ENCODE peak calls at places on chromosomes 4 and X, in six cellular contexts. K is A172; T is GM13976; H is M059J; J is CD8-positive, alpha-beta memory T cell; Q is BE2C. G is an unnamed sample.

GRCh38 chr4:113880240-113881028 is 99.0 kb downstream of the ARSJ start:
- DNase-seq in H (no peak), K (no peak), Q (no peak), J (no peak), T (no peak), G (no peak)

GRCh38 chr4:150072471-150072870 is 5.8 kb upstream of the DCLK2 start:
- DNase-seq in J (no peak), K (no peak), H (no peak), Q (no peak), T (no peak), G (no peak)

GRCh38 chr4:5750052-5750950 is 39.3 kb downstream of the EVC start:
- DNase-seq in H (peak; percentile 40), K (peak; percentile 34), Q (no peak), T (peak; percentile 11), J (no peak), G (no peak)

GRCh38 chr4:168942985-168943384 is 67.1 kb downstream of the CBR4 start:
- DNase-seq in J (no peak), K (no peak), T (no peak), H (peak; percentile 9), Q (no peak), G (no peak)

GRCh38 chr4:13529130-13529919 is 15.0 kb downstream of the NKX3-2 start:
- DNase-seq in H (no peak), Q (no peak), J (no peak), K (no peak), T (peak; percentile 13), G (no peak)

GRCh38 chrX:100410083-100410590 is at the start of gene PCDH19:
- DNase-seq in H (peak; percentile 59), T (peak; percentile 30), Q (peak; percentile 77), J (no peak), K (no peak), G (peak; percentile 32)

GRCh38 chrX:132470830-132471229 is 18.0 kb downstream of the MBNL3 start:
- DNase-seq in K (no peak), H (no peak), T (no peak), Q (no peak), J (no peak), G (no peak)

GRCh38 chrX:43750248-43750676 is 94.2 kb downstream of the MAOA start:
- DNase-seq in Q (peak; percentile 24), J (peak; percentile 64), K (peak; percentile 69), H (peak; percentile 73), T (peak; percentile 37), G (peak; percentile 26)

GRCh38 chr4:111632752-111633151 is 512.5 kb upstream of the FAM241A start:
- DNase-seq in Q (no peak), J (no peak), H (no peak), T (no peak), K (no peak), G (no peak)

GRCh38 chr4:4792516-4792915 is 66.9 kb upstream of the MSX1 start:
- DNase-seq in J (no peak), Q (no peak), H (no peak), T (no peak), K (no peak), G (no peak)

GRCh38 chrX:46628406-46629371 is 55.1 kb downstream of the CHST7 start:
- DNase-seq in J (no peak), H (peak; percentile 32), Q (no peak), T (peak; percentile 57), K (no peak), G (no peak)

GRCh38 chrX:111131572-111131971 is 35.6 kb downstream of the PAK3 start:
- DNase-seq in H (peak; percentile 43), T (no peak), K (no peak), Q (no peak), J (no peak), G (no peak)

GRCh38 chrX:46561931-46562721 is 11.4 kb upstream of the CHST7 start:
- DNase-seq in H (peak; percentile 81), K (no peak), J (no peak), Q (no peak), T (peak; percentile 74), G (peak; percentile 14)

GRCh38 chr4:142840516-142841123 is 5.5 kb downstream of the INPP4B start:
- DNase-seq in Q (no peak), K (peak; percentile 16), J (no peak), T (no peak), H (peak; percentile 41), G (peak; percentile 14)

GRCh38 chrX:6307156-6307555 is 78.5 kb upstream of the NLGN4X start:
- DNase-seq in H (no peak), Q (no peak), K (no peak), J (no peak), T (no peak), G (no peak)

GRCh38 chr4:164204434-164204833 is 549.5 kb upstream of the SMIM31 start:
- DNase-seq in K (peak; percentile 91), H (peak; percentile 86), J (no peak), Q (no peak), T (no peak), G (no peak)

GRCh38 chrX:97308161-97308560 is 424.5 kb downstream of the RPA4 start:
- DNase-seq in K (peak; percentile 1), J (no peak), Q (no peak), H (peak; percentile 57), T (no peak), G (no peak)

GRCh38 chrX:153974726-153975286 is 2.3 kb downstream of the TMEM187 start:
- DNase-seq in Q (no peak), T (no peak), H (no peak), K (no peak), J (no peak), G (no peak)

GRCh38 chr4:149781150-149781549 is 34.5 kb downstream of the IQCM start:
- DNase-seq in H (peak; percentile 76), Q (no peak), T (no peak), J (no peak), K (peak; percentile 90), G (no peak)

GRCh38 chr4:176137626-176138025 is 57.8 kb downstream of the SPATA4 start:
- DNase-seq in Q (no peak), T (no peak), H (peak; percentile 45), K (no peak), J (no peak), G (no peak)

GRCh38 chrX:10722804-10723364 is 102.5 kb upstream of the MID1 start:
- DNase-seq in Q (peak; percentile 50), T (peak; percentile 56), H (peak; percentile 49), K (peak; percentile 48), J (no peak), G (no peak)

GRCh38 chrX:56793112-56793430 is 64.0 kb downstream of the NBDY start:
- DNase-seq in H (no peak), K (no peak), Q (no peak), T (no peak), J (no peak), G (no peak)

GRCh38 chr4:41142946-41143720 is 71.2 kb downstream of the APBB2 start:
- DNase-seq in K (peak; percentile 76), J (no peak), H (peak; percentile 96), T (no peak), Q (no peak), G (no peak)

GRCh38 chr4:10082459-10083272 is 33.9 kb downstream of the WDR1 start:
- DNase-seq in K (no peak), Q (no peak), H (no peak), T (peak; percentile 23), J (no peak), G (no peak)

GRCh38 chr4:7384003-7384928 is 50.5 kb downstream of the PSAPL1 start:
- DNase-seq in Q (no peak), J (no peak), H (no peak), K (no peak), T (no peak), G (no peak)

GRCh38 chrX:27463187-27463586 is at the start of gene PPP4R3C:
- DNase-seq in H (peak; percentile 1), Q (no peak), J (no peak), T (no peak), K (no peak), G (no peak)

G was measured in NCI-H2029.